ENCODE peak calls at places on chromosomes 3 and 15, in four cellular contexts. One of them, this sample, is unnamed.

GRCh38 chr3:69422751-69423150 is 36.9 kb upstream of the FRMD4B start:
- DNase-seq in K562: no peak
- DNase-seq in HepG2: no peak
- DNase-seq in A549: no peak
- DNase-seq in this sample: no peak

GRCh38 chr3:153244961-153245360 is 82.9 kb downstream of the RAP2B start:
- DNase-seq in K562: no peak
- DNase-seq in A549: no peak
- DNase-seq in HepG2: no peak
- DNase-seq in this sample: peak; percentile 62

GRCh38 chr3:32249184-32249782 is 10.8 kb downstream of the CMTM8 start:
- DNase-seq in HepG2: no peak
- DNase-seq in K562: no peak
- DNase-seq in A549: no peak
- DNase-seq in this sample: peak; percentile 82

GRCh38 chr3:192706272-192706671 is 21.1 kb downstream of the FGF12 start:
- DNase-seq in A549: no peak
- DNase-seq in HepG2: no peak
- DNase-seq in K562: no peak
- DNase-seq in this sample: no peak

GRCh38 chr3:32421185-32421584 is 29.5 kb downstream of the CMTM7 start:
- DNase-seq in A549: no peak
- DNase-seq in HepG2: no peak
- DNase-seq in K562: no peak
- DNase-seq in this sample: no peak

GRCh38 chr3:89300976-89301375 is 193.6 kb downstream of the EPHA3 start:
- DNase-seq in HepG2: no peak
- DNase-seq in K562: no peak
- DNase-seq in A549: no peak
- DNase-seq in this sample: peak; percentile 6

GRCh38 chr3:138459619-138460535 is 25.5 kb downstream of the ESYT3 start:
- DNase-seq in K562: no peak
- DNase-seq in HepG2: no peak
- DNase-seq in A549: no peak
- DNase-seq in this sample: no peak

GRCh38 chr3:106794442-106794841 is 582.8 kb upstream of the CCDC54 start:
- DNase-seq in A549: no peak
- DNase-seq in HepG2: no peak
- DNase-seq in K562: no peak
- DNase-seq in this sample: no peak

GRCh38 chr15:67033012-67033411 is 32.4 kb upstream of the SMAD3 start:
- DNase-seq in HepG2: no peak
- DNase-seq in A549: no peak
- DNase-seq in K562: no peak
- DNase-seq in this sample: no peak

GRCh38 chr15:75695206-75695605 is 17.4 kb downstream of the CSPG4 start:
- DNase-seq in K562: no peak
- DNase-seq in A549: no peak
- DNase-seq in HepG2: no peak
- DNase-seq in this sample: peak; percentile 59

GRCh38 chr3:95815828-95816227 is 998.6 kb upstream of the EPHA6 start:
- DNase-seq in A549: no peak
- DNase-seq in K562: no peak
- DNase-seq in HepG2: no peak
- DNase-seq in this sample: no peak

GRCh38 chr3:42717311-42717710 is 14.7 kb upstream of the HHATL start:
- DNase-seq in K562: no peak
- DNase-seq in HepG2: no peak
- DNase-seq in A549: no peak
- DNase-seq in this sample: peak; percentile 36

GRCh38 chr3:46906471-46907058 is 29.0 kb downstream of the PTH1R start:
- DNase-seq in HepG2: no peak
- DNase-seq in A549: no peak
- DNase-seq in K562: no peak
- DNase-seq in this sample: no peak

GRCh38 chr3:177197934-177198484 is 727 bp upstream of the TBL1XR1 start:
- DNase-seq in K562: no peak
- DNase-seq in HepG2: no peak
- DNase-seq in A549: no peak
- DNase-seq in this sample: no peak

GRCh38 chr3:150371741-150372254 is 36.3 kb upstream of the TSC22D2 start:
- DNase-seq in HepG2: peak; percentile 85
- DNase-seq in A549: peak; percentile 64
- DNase-seq in K562: peak; percentile 76
- DNase-seq in this sample: no peak

GRCh38 chr3:128969993-128970740 is 23.7 kb downstream of the CFAP92 start:
- DNase-seq in K562: peak; percentile 59
- DNase-seq in A549: no peak
- DNase-seq in HepG2: peak; percentile 25
- DNase-seq in this sample: peak; percentile 69

GRCh38 chr3:156837130-156837529 is 11.0 kb downstream of the LEKR1 start:
- DNase-seq in A549: no peak
- DNase-seq in K562: peak; percentile 40
- DNase-seq in HepG2: no peak
- DNase-seq in this sample: no peak

GRCh38 chr3:70108072-70108471 is 108.5 kb downstream of the SAMMSON start:
- DNase-seq in A549: no peak
- DNase-seq in K562: peak; percentile 54
- DNase-seq in HepG2: peak; percentile 18
- DNase-seq in this sample: peak; percentile 42

GRCh38 chr3:43411429-43411828 is 125.1 kb downstream of the SNRK start:
- DNase-seq in K562: no peak
- DNase-seq in A549: no peak
- DNase-seq in HepG2: no peak
- DNase-seq in this sample: no peak

GRCh38 chr3:88712552-88712951 is 394.9 kb upstream of the EPHA3 start:
- DNase-seq in K562: no peak
- DNase-seq in HepG2: no peak
- DNase-seq in A549: no peak
- DNase-seq in this sample: no peak

GRCh38 chr15:72203507-72203837 is 5.9 kb upstream of the GRAMD2A start:
- DNase-seq in HepG2: no peak
- DNase-seq in A549: no peak
- DNase-seq in K562: no peak
- DNase-seq in this sample: no peak

GRCh38 chr15:47991376-47991775 is 129.4 kb upstream of the SLC24A5 start:
- DNase-seq in HepG2: no peak
- DNase-seq in K562: no peak
- DNase-seq in A549: no peak
- DNase-seq in this sample: no peak

GRCh38 chr15:78012643-78013077 is 64.9 kb downstream of the TBC1D2B start:
- DNase-seq in A549: no peak
- DNase-seq in K562: no peak
- DNase-seq in HepG2: peak; percentile 66
- DNase-seq in this sample: no peak

GRCh38 chr15:60223161-60223560 is 174.6 kb downstream of the ANXA2 start:
- DNase-seq in A549: no peak
- DNase-seq in K562: no peak
- DNase-seq in HepG2: no peak
- DNase-seq in this sample: no peak

GRCh38 chr15:88440021-88440420 is 27.2 kb downstream of the MRPL46 start:
- DNase-seq in HepG2: no peak
- DNase-seq in A549: no peak
- DNase-seq in K562: no peak
- DNase-seq in this sample: peak; percentile 23

GRCh38 chr3:134799393-134799792 is 4.3 kb downstream of the EPHB1 start:
- DNase-seq in A549: no peak
- DNase-seq in K562: no peak
- DNase-seq in HepG2: no peak
- DNase-seq in this sample: no peak

GRCh38 chr15:101295607-101296225 is 668 bp upstream of the SNRPA1 start:
- DNase-seq in K562: no peak
- DNase-seq in HepG2: no peak
- DNase-seq in A549: no peak
- DNase-seq in this sample: no peak

GRCh38 chr3:99817047-99817436 is 620 bp upstream of the CMSS1 start:
- DNase-seq in HepG2: no peak
- DNase-seq in A549: no peak
- DNase-seq in K562: peak; percentile 26
- DNase-seq in this sample: no peak

GRCh38 chr3:14773691-14774128 is 45.1 kb upstream of the FGD5 start:
- DNase-seq in HepG2: no peak
- DNase-seq in A549: no peak
- DNase-seq in K562: no peak
- DNase-seq in this sample: no peak

GRCh38 chr15:71753346-71753745 is 57.0 kb upstream of the NR2E3 start:
- DNase-seq in A549: no peak
- DNase-seq in HepG2: no peak
- DNase-seq in K562: no peak
- DNase-seq in this sample: no peak

GRCh38 chr3:51343918-51344687 is 41.0 kb upstream of the MANF start:
- DNase-seq in HepG2: peak; percentile 56
- DNase-seq in K562: no peak
- DNase-seq in A549: no peak
- DNase-seq in this sample: no peak

GRCh38 chr3:159604151-159604581 is 384.5 kb upstream of the IL12A start:
- DNase-seq in A549: no peak
- DNase-seq in HepG2: no peak
- DNase-seq in K562: no peak
- DNase-seq in this sample: no peak

DNA sequence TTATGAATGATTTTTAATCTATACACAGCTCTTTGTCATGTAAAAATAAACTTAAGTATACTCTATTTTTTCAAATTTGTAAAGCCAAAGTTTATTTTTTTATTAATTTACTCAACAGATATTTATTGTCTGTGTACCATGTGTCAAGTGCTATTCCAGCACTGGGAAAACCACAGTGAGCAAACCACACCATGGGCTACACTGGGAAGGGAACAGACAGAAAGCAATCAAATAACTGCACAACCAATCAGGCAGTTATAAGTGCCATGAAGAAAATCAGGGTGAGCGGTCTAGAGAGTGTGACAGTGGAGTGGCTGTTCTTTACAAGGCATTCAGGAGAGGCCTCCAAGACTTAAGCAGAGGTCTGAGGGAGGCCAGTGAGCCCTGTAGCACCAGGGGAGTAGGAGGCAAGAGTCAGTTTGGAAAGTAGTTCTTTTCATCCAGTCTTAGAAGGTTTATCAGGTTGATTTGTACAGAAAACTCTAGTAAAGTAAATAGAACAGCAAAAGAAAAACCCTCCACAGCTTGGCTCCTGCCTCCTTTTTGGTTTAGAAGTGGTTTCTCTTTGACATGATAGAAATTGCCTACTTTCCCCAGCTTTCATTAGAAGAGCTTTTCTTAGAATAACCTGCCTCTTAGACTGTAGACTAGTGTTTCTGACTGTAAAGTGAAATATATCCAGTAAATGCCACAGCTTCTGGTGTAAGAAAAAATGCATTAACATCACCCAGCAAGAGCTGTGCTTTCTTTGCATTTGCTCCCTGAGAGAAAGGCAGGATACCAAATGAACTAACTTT is 13.7 kb downstream of the EIF2AK4 start:
- DNase-seq in A549: no peak
- DNase-seq in K562: no peak
- DNase-seq in HepG2: no peak
- DNase-seq in this sample: no peak
- TF ChIP-seq MAX in A549: no peak
- TF ChIP-seq MAX in K562: no peak
- TF ChIP-seq MAX in HepG2: no peak
- TF ChIP-seq MAX in this sample: no peak

GRCh38 chr15:43792761-43793493 is 807 bp downstream of the SERF2 start:
- DNase-seq in HepG2: no peak
- DNase-seq in A549: peak; percentile 26
- DNase-seq in K562: peak; percentile 72
- DNase-seq in this sample: peak; percentile 49
- TF ChIP-seq MAX in HepG2: no peak
- TF ChIP-seq MAX in A549: no peak
- TF ChIP-seq MAX in K562: no peak
- TF ChIP-seq MAX in this sample: no peak

DNA sequence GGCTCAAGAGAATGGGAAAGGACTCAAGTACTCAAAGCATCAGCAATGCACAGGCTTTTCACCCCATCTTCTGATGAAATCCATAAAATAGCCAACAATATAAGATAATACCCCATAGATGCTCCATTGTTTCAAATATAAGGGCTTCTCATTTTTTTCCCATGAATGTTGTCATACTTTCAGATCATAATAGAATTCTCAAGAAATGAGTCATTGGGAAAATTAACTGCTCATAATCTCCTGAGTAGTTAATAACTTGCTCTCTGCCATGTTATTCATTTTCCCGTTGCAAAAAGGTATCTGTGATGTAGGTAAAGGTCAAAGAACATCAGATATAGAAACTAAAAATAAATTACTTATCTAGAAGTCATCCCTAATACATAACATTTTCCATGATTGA is 121.9 kb downstream of the NSUN3 start:
- DNase-seq in K562: no peak
- DNase-seq in A549: no peak
- DNase-seq in HepG2: no peak
- DNase-seq in this sample: no peak
- TF ChIP-seq MAX in K562: no peak
- TF ChIP-seq MAX in A549: no peak
- TF ChIP-seq MAX in HepG2: no peak
- TF ChIP-seq MAX in this sample: no peak

GRCh38 chr3:113233497-113233896 is 22.1 kb downstream of the BOC start:
- DNase-seq in K562: no peak
- DNase-seq in A549: no peak
- DNase-seq in HepG2: no peak
- DNase-seq in this sample: no peak

GRCh38 chr3:113232367-113232766 is 21.0 kb downstream of the BOC start:
- DNase-seq in A549: no peak
- DNase-seq in K562: no peak
- DNase-seq in HepG2: no peak
- DNase-seq in this sample: no peak

GRCh38 chr3:113234028-113234427 is 22.7 kb downstream of the BOC start:
- DNase-seq in A549: no peak
- DNase-seq in K562: no peak
- DNase-seq in HepG2: no peak
- DNase-seq in this sample: no peak

GRCh38 chr3:113231827-113232253 is 20.5 kb downstream of the BOC start:
- DNase-seq in HepG2: peak; percentile 58
- DNase-seq in A549: peak; percentile 95
- DNase-seq in K562: no peak
- DNase-seq in this sample: no peak

DNA sequence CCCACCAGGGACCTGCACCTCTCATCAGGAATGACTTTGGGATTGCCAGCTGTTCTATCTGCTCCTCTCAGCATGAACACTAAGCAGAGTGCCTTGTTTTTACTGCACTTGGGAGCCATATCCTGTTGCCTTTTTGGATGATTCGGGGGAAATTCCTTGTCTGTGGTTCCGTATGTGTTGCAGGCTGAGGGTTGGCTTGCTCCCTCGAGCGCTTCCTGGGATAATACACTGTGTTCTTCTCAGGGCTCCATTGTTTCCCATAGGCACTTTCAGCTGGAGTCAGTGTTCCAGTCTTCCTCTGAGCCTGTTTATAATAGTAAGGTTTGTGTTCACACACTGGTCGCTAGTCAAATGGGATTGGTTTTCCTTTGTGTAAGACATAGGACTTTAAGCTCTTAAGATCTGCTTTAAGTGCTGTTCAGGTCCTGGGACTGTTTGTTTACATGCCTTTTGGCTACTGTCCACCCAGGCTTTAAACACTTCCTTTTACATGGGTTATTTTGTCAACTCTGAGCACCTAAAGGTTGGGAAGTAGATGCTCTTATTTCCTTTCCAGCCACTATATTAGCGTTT is 23.4 kb downstream of the BOC start:
- DNase-seq in A549: no peak
- DNase-seq in HepG2: no peak
- DNase-seq in K562: no peak
- DNase-seq in this sample: no peak
- TF ChIP-seq MAX in A549: no peak
- TF ChIP-seq MAX in HepG2: no peak
- TF ChIP-seq MAX in K562: no peak
- TF ChIP-seq MAX in this sample: no peak

This sample was measured in NB4.